ENCODE peak calls at places on chromosomes 1 and 21, in five cellular contexts. A is upper lobe of right lung, O is sigmoid colon, S is HCT116, N is neural progenitor cell. E is an unnamed sample.

GRCh38 chr1:214451591-214451990 is 99.8 kb downstream of the PTPN14 start:
- DNase-seq in A (no peak), O (no peak), N (no peak), S (no peak), E (no peak)

GRCh38 chr1:239308701-239309333 is 77.6 kb upstream of the CHRM3 start:
- DNase-seq in O (no peak), S (no peak), N (peak), A (peak), E (peak)

GRCh38 chr1:89512996-89513395 is 11.6 kb upstream of the LRRC8B start:
- DNase-seq in A (no peak), O (no peak), N (no peak), S (no peak), E (no peak)

GRCh38 chr1:214540324-214540723 is 11.1 kb downstream of the PTPN14 start:
- DNase-seq in S (no peak), O (no peak), A (no peak), N (no peak), E (no peak)

GRCh38 chr1:43067856-43068751 is 104.0 kb downstream of the EBNA1BP2 start:
- DNase-seq in O (no peak), S (no peak), A (no peak), N (peak), E (no peak)

GRCh38 chr1:90826834-90827233 is 109.7 kb upstream of the BARHL2 start:
- DNase-seq in A (no peak), N (no peak), O (no peak), S (no peak), E (no peak)

GRCh38 chr1:42228938-42229337 is 64.4 kb upstream of the GUCA2A start:
- DNase-seq in A (no peak), O (no peak), N (no peak), S (no peak), E (no peak)

GRCh38 chr1:12450090-12450764 is 167.8 kb downstream of the DHRS3 start:
- DNase-seq in S (no peak), O (no peak), N (no peak), A (peak), E (no peak)

GRCh38 chr21:36330904-36331303 is 10.9 kb downstream of the MORC3 start:
- DNase-seq in N (peak), S (peak), O (no peak), A (no peak), E (peak)

GRCh38 chr1:17075470-17076255 is 21.8 kb upstream of the SDHB start:
- DNase-seq in O (no peak), A (no peak), S (peak), N (peak), E (peak)

GRCh38 chr21:44845418-44846200 is 27.7 kb upstream of the SUMO3 start:
- DNase-seq in S (no peak), A (peak), N (peak), O (peak), E (peak)
- TF ChIP-seq CTCF in S (peak), A (peak), N (peak), O (peak), E (peak)

DNA sequence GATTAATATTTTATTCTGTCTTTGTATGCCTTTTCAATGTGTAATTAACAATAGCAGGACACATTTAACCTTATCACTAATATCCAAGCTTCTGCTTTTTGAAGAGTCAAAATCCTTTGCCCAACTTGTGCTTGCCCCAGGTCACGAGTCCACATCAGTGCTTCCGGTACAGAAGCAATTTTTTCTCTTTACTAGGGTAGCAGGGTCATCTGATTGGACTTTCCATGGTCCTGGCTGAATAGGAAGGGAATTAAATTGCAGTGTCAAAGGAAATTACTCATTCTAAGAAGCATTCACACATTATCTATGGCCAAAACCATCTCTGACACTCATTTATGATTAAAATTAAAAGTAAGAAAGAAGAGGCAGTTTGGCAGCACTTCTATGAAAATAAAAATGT is 460.5 kb upstream of the ADGRL2 start:
- DNase-seq in A (no peak), O (no peak), S (no peak), N (no peak), E (no peak)
- H3K27ac ChIP-seq in A (no peak), O (no peak), S (no peak), N (no peak), E (no peak)

DNA sequence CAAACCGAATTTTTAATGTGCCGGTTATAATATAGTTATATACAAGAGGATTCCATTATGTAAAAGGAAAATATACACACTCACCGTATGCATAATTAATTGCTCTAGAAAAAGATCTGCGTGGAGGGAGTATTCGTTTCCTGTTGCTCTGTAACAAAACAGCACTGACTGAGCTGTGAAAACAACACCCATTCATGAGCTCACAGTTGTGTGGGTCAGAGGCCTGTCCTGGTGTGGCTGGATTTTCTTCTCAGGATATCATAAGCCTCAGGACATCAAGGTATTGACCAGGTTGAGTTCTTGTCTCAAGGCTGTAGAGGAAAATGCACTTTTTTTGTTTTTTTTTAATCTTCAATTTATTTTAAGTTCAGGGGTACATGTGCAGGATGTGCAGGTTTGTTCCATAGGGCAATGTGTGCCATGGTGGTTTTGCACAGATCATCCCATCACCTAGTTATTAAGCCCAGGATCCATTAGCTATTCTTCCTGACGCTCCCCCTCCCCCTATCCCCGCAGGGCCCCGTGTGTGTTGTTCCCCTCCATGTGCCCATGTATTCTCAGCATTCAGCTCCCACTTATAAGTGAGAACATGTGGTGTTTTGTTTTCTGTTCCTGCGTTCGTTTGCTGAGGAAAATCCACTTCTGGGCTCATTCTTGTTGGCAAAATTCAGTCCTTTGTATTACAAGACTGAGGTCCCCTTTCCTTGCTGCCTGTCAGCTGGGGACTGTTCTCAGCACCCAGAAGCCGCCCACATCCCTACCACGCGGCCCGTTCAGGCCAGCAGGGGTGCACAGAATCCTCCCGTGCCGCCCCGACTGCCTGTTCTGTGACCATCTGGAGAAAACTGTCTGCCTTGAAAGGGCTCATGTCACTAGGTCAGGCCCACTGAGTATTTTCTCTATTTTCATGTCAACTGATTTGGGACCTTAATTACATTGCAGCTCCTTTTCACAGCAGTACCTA is 87.4 kb upstream of the ERRFI1 start:
- DNase-seq in A (no peak), S (no peak), O (no peak), N (no peak), E (no peak)
- TF ChIP-seq CTCF in A (no peak), S (peak), O (no peak), N (no peak), E (no peak)

DNA sequence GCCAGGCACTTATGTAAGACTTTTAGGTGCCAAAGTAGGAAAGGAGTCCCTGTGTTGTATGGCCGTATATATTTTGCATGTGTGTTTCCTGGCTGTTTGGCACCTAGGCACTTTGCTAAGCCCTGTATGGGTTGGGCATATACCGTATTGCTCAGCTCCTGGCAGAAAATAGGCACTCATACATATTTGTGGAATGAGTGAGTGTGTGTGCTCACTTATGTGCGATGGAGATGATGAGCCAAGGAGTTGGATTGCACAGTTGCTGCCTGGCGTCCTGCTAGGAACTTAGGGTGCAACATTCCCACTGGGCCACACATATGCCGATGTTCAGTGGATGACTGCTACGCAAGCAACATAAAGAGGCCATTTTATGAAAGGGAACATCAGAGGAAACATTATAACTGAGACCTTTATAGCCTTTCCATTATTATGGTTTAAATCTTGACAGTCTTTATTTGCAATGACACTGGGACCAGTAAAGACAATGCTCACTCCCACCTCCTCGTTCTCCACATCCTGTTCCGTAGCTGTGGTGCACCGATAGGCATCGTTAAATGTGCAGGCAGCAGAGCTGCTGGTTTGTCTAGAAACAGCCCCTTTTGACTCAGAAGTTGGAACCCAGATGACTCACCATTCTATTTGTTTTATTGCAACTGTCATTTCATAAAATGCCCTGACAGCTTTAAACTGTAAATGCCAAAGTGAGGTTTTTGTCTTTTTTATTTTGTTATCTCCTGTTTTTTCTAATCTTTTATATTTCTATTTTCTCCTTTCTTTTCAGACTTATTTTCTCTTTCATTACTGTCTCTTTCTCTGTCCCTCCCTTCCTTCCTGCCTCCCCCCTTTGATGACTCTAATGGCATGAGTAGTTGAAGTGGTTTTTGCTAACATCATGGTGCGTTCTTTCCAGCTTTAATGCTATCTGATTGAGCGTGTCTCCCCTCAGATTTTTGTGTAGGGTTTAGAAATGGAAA is 36.1 kb downstream of the PEX14 start:
- DNase-seq in S (peak), A (no peak), N (no peak), O (peak), E (peak)
- H3K27ac ChIP-seq in S (no peak), A (peak), N (no peak), O (peak), E (peak)

GRCh38 chr21:42047821-42048613 is 23.1 kb upstream of the UMODL1 start:
- DNase-seq in S (no peak), N (no peak), A (no peak), O (no peak), E (no peak)
- TF ChIP-seq CTCF in S (no peak), N (no peak), A (no peak), O (no peak), E (no peak)

DNA sequence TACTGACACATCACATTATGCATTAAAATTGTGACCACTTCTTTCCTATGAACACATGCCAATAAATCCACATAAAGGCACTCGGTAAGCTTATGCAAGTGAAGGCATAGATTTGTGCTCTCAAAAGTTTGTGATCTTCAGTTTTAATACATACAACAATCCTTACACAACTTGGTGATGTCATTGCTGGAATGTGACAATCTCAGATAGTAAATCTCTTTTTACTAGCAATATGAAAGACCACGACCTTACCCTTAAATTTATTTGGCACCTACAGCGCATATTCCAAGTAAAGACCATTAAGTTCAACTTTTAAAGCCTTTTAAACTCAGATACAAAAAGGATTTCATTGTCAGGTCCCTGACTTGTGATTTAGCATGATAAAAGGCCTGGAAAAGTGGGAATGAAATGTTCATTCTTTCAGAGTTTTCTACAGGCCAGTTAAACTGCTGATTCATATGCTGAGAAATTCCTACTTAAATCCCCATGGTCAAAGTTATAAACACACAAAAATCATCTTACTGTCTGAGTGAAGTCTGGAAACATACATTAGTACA is 157.4 kb downstream of the SIPA1L2 start:
- DNase-seq in S (no peak), O (no peak), N (no peak), A (no peak), E (no peak)
- H3K27ac ChIP-seq in S (no peak), O (peak), N (no peak), A (no peak), E (no peak)

DNA sequence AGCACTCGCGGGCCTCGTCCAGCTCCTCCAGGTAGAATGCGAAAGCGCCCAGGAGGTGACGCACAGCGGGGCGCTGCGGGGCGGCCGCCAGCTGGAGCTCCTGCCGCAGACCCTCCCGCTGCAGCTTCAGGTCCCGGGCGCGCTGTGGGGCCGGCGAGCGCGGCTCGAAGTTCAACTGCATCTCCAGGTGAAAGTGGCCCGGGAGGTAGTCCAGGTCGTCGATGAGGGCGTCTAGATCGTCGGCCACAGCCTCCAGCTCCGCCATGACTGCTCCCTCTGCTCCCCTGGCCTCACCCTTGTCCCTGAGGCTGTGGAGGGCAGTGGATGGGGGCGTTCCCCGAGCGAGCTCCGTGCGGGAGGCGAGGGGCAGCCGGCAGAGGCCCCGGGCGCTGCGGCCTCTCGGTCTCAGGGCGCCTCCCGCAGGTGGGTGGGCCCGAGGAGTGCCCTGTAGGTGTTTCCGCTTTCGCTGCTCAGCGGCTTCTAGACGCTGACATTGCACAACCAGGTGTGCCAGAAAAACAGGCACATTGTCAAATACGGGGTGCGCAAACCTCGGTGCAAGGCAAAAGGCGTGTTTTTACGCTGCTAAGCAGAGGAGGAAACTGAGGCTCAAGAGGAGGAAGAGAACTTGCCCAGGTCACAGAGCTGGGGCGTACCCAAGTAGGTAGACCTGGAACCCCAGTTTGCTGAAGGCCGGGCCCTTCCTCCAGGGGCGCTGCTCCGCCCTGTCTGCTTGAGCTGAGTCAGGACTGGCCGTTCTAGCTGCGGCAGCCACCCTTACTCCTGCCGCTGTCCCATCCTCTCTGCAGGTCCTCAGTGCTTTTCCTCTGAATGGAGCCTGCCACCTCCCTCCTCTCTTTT is at the start of gene TTC22:
- DNase-seq in S (peak), O (peak), N (peak), A (peak), E (peak)
- TF ChIP-seq CTCF in S (peak), O (peak), N (peak), A (peak), E (peak)